ENCODE peak calls at places on chromosomes 16 and 17, in six cellular contexts. One of them, this sample, is unnamed.
A peak's percentile ranks its signal among the peaks of the same experiment; 100 is the strongest.

GRCh38 chr17:2230877-2231276 is 72.7 kb downstream of the SMG6 start:
- DNase-seq in SJCRH30: no peak
- DNase-seq in heart left ventricle: no peak
- DNase-seq in GM23338: no peak
- DNase-seq in mesenchymal stem cell: peak; percentile 79
- DNase-seq in NT2/D1: no peak
- DNase-seq in this sample: no peak

GRCh38 chr17:28916302-28916934 is 13.5 kb upstream of the DHRS13 start:
- DNase-seq in mesenchymal stem cell: peak; percentile 54
- DNase-seq in NT2/D1: no peak
- DNase-seq in GM23338: peak; percentile 71
- DNase-seq in heart left ventricle: no peak
- DNase-seq in SJCRH30: peak; percentile 62
- DNase-seq in this sample: no peak

GRCh38 chr17:1588781-1589585 is 26.4 kb upstream of the PITPNA start:
- DNase-seq in NT2/D1: no peak
- DNase-seq in SJCRH30: no peak
- DNase-seq in heart left ventricle: no peak
- DNase-seq in GM23338: peak; percentile 44
- DNase-seq in mesenchymal stem cell: peak; percentile 34
- DNase-seq in this sample: no peak

GRCh38 chr16:17063156-17063555 is 407.6 kb downstream of the XYLT1 start:
- DNase-seq in heart left ventricle: no peak
- DNase-seq in mesenchymal stem cell: no peak
- DNase-seq in SJCRH30: no peak
- DNase-seq in GM23338: no peak
- DNase-seq in NT2/D1: no peak
- DNase-seq in this sample: no peak

GRCh38 chr16:54239441-54239840 is 47.1 kb downstream of the IRX3 start:
- DNase-seq in heart left ventricle: peak; percentile 71
- DNase-seq in mesenchymal stem cell: no peak
- DNase-seq in SJCRH30: no peak
- DNase-seq in GM23338: no peak
- DNase-seq in NT2/D1: no peak
- DNase-seq in this sample: peak; percentile 37

GRCh38 chr17:77580531-77580930 is 378.0 kb upstream of the TNRC6C start:
- DNase-seq in NT2/D1: no peak
- DNase-seq in mesenchymal stem cell: no peak
- DNase-seq in heart left ventricle: no peak
- DNase-seq in GM23338: no peak
- DNase-seq in SJCRH30: no peak
- DNase-seq in this sample: no peak

GRCh38 chr16:58507963-58508670 is 7.2 kb upstream of the SETD6 start:
- DNase-seq in heart left ventricle: no peak
- DNase-seq in GM23338: no peak
- DNase-seq in NT2/D1: no peak
- DNase-seq in mesenchymal stem cell: no peak
- DNase-seq in SJCRH30: no peak
- DNase-seq in this sample: no peak

GRCh38 chr17:64406321-64407200 is 15.9 kb upstream of the PECAM1 start:
- DNase-seq in mesenchymal stem cell: peak; percentile 35
- DNase-seq in NT2/D1: no peak
- DNase-seq in SJCRH30: no peak
- DNase-seq in heart left ventricle: no peak
- DNase-seq in GM23338: peak; percentile 63
- DNase-seq in this sample: peak; percentile 49

GRCh38 chr16:21962475-21962874 is 9.3 kb downstream of the UQCRC2 start:
- DNase-seq in NT2/D1: no peak
- DNase-seq in heart left ventricle: no peak
- DNase-seq in SJCRH30: no peak
- DNase-seq in mesenchymal stem cell: no peak
- DNase-seq in GM23338: no peak
- DNase-seq in this sample: no peak

GRCh38 chr17:50640701-50641338 is 6.1 kb downstream of the ABCC3 start:
- DNase-seq in heart left ventricle: no peak
- DNase-seq in GM23338: no peak
- DNase-seq in mesenchymal stem cell: peak; percentile 58
- DNase-seq in SJCRH30: peak; percentile 68
- DNase-seq in NT2/D1: no peak
- DNase-seq in this sample: no peak

GRCh38 chr17:77869041-77869595 is 89.4 kb upstream of the TNRC6C start:
- DNase-seq in NT2/D1: no peak
- DNase-seq in mesenchymal stem cell: no peak
- DNase-seq in GM23338: no peak
- DNase-seq in heart left ventricle: peak; percentile 53
- DNase-seq in SJCRH30: no peak
- DNase-seq in this sample: no peak

GRCh38 chr16:19926449-19927390 is 42.1 kb upstream of the GPRC5B start:
- DNase-seq in heart left ventricle: no peak
- DNase-seq in mesenchymal stem cell: peak; percentile 77
- DNase-seq in SJCRH30: no peak
- DNase-seq in NT2/D1: no peak
- DNase-seq in GM23338: no peak
- DNase-seq in this sample: no peak

GRCh38 chr16:19923396-19923795 is 38.7 kb upstream of the GPRC5B start:
- DNase-seq in NT2/D1: no peak
- DNase-seq in heart left ventricle: no peak
- DNase-seq in SJCRH30: no peak
- DNase-seq in mesenchymal stem cell: no peak
- DNase-seq in GM23338: no peak
- DNase-seq in this sample: no peak

GRCh38 chr16:19933740-19934139 is 49.1 kb upstream of the GPRC5B start:
- DNase-seq in heart left ventricle: no peak
- DNase-seq in GM23338: peak; percentile 42
- DNase-seq in SJCRH30: no peak
- DNase-seq in NT2/D1: no peak
- DNase-seq in mesenchymal stem cell: no peak
- DNase-seq in this sample: no peak

GRCh38 chr16:19929062-19929511 is 44.4 kb upstream of the GPRC5B start:
- DNase-seq in NT2/D1: no peak
- DNase-seq in mesenchymal stem cell: no peak
- DNase-seq in SJCRH30: no peak
- DNase-seq in GM23338: no peak
- DNase-seq in heart left ventricle: no peak
- DNase-seq in this sample: no peak
- H3K27me3 ChIP-seq in NT2/D1: no peaks in the 10 kb centered on the region
- H3K27me3 ChIP-seq in mesenchymal stem cell: peaks cover 3% of the 10 kb centered on the region
- H3K27me3 ChIP-seq in SJCRH30: peaks cover 3% of the 10 kb centered on the region
- H3K27me3 ChIP-seq in GM23338: no peaks in the 10 kb centered on the region
- H3K27me3 ChIP-seq in heart left ventricle: no peaks in the 10 kb centered on the region
- H3K27me3 ChIP-seq in this sample: peaks cover 18% of the 10 kb centered on the region

DNA sequence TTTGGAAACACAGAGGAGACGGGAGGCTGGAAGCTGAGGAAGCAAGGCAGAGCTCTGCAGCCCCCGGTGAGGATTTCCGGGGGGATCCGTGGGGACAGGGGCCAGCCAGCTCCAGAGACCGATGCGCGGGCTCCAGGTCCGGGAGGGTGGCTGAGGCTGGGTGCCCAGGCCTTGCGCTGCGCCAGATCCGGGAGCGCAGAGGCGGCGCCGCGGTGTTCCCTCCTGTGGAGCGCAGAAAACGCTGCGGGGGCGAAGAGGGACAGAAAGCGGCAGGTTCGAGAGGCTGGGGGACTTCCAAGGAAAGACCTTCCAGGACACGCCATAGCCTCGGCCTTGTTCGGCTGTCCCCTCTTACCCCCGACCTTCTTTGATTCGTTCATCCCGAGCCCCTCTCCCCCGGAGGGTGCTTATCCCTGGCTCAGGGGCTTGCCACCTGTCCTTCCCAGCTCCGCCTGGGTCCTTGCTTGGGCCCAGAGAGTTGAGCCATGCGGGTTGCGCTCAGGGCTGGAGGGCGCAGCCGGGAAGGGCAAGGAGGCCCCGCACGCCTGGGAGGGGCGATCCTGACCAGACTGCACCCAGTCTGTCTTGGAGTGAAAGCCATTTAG is 697 bp upstream of the SHISA9 start:
- DNase-seq in mesenchymal stem cell: no peak
- DNase-seq in SJCRH30: no peak
- DNase-seq in heart left ventricle: no peak
- DNase-seq in NT2/D1: no peak
- DNase-seq in GM23338: peak; percentile 53
- DNase-seq in this sample: no peak
- H3K27me3 ChIP-seq in mesenchymal stem cell: peaks cover 61% of the 10 kb centered on the region
- H3K27me3 ChIP-seq in SJCRH30: no peaks in the 10 kb centered on the region
- H3K27me3 ChIP-seq in heart left ventricle: peaks cover 69% of the 10 kb centered on the region
- H3K27me3 ChIP-seq in NT2/D1: peaks cover 33% of the 10 kb centered on the region
- H3K27me3 ChIP-seq in GM23338: peaks cover 17% of the 10 kb centered on the region
- H3K27me3 ChIP-seq in this sample: peaks cover 93% of the 10 kb centered on the region

DNA sequence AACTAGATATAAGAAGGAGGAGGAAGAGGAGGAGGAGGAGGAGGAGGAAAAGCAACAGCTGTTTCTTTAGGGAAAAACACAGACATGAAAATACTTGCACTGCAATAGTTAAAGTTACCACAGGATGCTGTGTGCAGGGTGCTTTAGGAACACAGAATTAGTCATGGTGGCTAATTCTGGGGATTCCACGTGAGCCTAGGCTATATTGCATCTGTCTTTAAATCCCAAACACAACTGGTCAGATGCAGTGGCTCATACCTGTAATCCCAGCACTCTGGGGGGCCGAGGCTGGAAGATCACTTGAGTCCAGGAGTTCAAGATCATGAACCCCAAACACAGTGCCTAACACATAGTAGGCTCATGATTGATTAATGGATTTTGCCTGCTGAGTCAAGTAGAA is 155.3 kb upstream of the C16orf82 start:
- DNase-seq in mesenchymal stem cell: no peak
- DNase-seq in NT2/D1: no peak
- DNase-seq in heart left ventricle: no peak
- DNase-seq in GM23338: no peak
- DNase-seq in SJCRH30: peak; percentile 92
- DNase-seq in this sample: no peak
- H3K27me3 ChIP-seq in mesenchymal stem cell: no peaks in the 10 kb centered on the region
- H3K27me3 ChIP-seq in NT2/D1: no peaks in the 10 kb centered on the region
- H3K27me3 ChIP-seq in heart left ventricle: no peaks in the 10 kb centered on the region
- H3K27me3 ChIP-seq in GM23338: no peaks in the 10 kb centered on the region
- H3K27me3 ChIP-seq in SJCRH30: no peaks in the 10 kb centered on the region
- H3K27me3 ChIP-seq in this sample: no peaks in the 10 kb centered on the region

GRCh38 chr17:36946726-36947091 is 2.0 kb upstream of the AATF start:
- DNase-seq in SJCRH30: no peak
- DNase-seq in mesenchymal stem cell: no peak
- DNase-seq in NT2/D1: no peak
- DNase-seq in heart left ventricle: no peak
- DNase-seq in GM23338: peak; percentile 62
- DNase-seq in this sample: no peak

GRCh38 chr17:36948717-36949460 is at the start of gene AATF:
- DNase-seq in GM23338: peak; percentile 98
- DNase-seq in heart left ventricle: peak; percentile 97
- DNase-seq in mesenchymal stem cell: peak; percentile 97
- DNase-seq in NT2/D1: peak; percentile 86
- DNase-seq in SJCRH30: peak; percentile 98
- DNase-seq in this sample: peak; percentile 97

GRCh38 chr17:36949461-36949927 is 740 bp downstream of the AATF start:
- DNase-seq in mesenchymal stem cell: no peak
- DNase-seq in heart left ventricle: no peak
- DNase-seq in SJCRH30: no peak
- DNase-seq in GM23338: no peak
- DNase-seq in NT2/D1: no peak
- DNase-seq in this sample: no peak

GRCh38 chr17:36950027-36950426 is 1.3 kb downstream of the AATF start:
- DNase-seq in GM23338: no peak
- DNase-seq in heart left ventricle: no peak
- DNase-seq in mesenchymal stem cell: no peak
- DNase-seq in SJCRH30: no peak
- DNase-seq in NT2/D1: no peak
- DNase-seq in this sample: no peak

GRCh38 chr17:36947922-36948716 is 635 bp upstream of the AATF start:
- DNase-seq in heart left ventricle: no peak
- DNase-seq in SJCRH30: no peak
- DNase-seq in NT2/D1: no peak
- DNase-seq in GM23338: peak; percentile 63
- DNase-seq in mesenchymal stem cell: no peak
- DNase-seq in this sample: no peak
- H3K27me3 ChIP-seq in heart left ventricle: peaks cover 48% of the 10 kb centered on the region
- H3K27me3 ChIP-seq in SJCRH30: no peaks in the 10 kb centered on the region
- H3K27me3 ChIP-seq in NT2/D1: peaks cover 67% of the 10 kb centered on the region
- H3K27me3 ChIP-seq in GM23338: peaks cover 63% of the 10 kb centered on the region
- H3K27me3 ChIP-seq in mesenchymal stem cell: peaks cover 39% of the 10 kb centered on the region
- H3K27me3 ChIP-seq in this sample: peaks cover 45% of the 10 kb centered on the region

DNA sequence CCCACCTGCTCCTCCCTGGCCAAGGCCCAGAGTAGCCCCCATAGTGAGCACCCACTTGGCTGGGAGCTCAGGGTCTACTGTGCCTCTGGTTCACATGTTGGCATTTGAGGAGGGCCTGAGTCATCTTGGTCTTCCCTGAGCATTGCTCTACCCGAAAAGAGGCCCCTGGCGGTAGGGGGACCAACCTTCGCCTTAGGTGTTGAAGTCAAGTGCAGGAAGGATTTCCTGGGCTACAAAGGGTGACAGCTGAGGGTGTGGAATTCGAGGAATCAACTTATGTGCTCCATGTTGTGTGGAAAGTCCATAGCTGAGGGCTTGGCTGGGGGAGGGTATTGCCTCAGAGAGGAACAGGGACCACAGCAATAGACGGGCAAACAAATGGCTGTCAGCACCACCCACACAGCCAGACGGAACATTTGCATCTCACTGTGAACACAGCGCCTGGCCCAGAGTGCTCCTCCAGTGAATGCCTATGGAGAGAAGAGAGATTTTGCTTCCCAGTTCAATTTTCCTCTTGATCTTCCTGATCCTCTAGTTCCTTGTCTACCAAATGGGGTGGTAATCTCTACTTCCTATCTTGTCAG is 35.6 kb upstream of the NGFR start:
- DNase-seq in NT2/D1: no peak
- DNase-seq in GM23338: peak; percentile 66
- DNase-seq in heart left ventricle: no peak
- DNase-seq in SJCRH30: peak; percentile 28
- DNase-seq in mesenchymal stem cell: no peak
- DNase-seq in this sample: no peak
- H3K27me3 ChIP-seq in NT2/D1: no peaks in the 10 kb centered on the region
- H3K27me3 ChIP-seq in GM23338: no peaks in the 10 kb centered on the region
- H3K27me3 ChIP-seq in heart left ventricle: peaks cover 29% of the 10 kb centered on the region
- H3K27me3 ChIP-seq in SJCRH30: no peaks in the 10 kb centered on the region
- H3K27me3 ChIP-seq in mesenchymal stem cell: peaks cover 94% of the 10 kb centered on the region
- H3K27me3 ChIP-seq in this sample: peaks cover 71% of the 10 kb centered on the region

DNA sequence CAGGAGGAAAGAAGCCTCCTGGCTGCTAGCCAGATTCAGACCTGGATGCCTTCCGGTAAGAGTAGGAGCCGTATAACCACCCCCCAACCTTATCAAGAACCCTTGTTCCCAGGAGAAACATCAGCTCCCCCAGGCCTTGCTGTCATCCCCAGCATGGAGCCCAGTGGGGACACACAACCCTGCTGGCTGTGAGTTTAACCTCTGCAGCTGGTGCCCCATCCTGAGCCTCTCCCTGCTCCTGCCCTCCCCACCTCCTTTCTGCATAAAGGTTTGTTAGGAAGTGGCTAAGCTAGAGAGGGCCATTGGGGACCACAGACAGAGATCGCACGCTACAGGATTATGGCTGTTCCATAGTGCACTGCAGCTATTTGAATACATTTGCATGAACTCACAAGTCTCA is 55.5 kb upstream of the RPL38 start:
- DNase-seq in SJCRH30: no peak
- DNase-seq in GM23338: no peak
- DNase-seq in NT2/D1: no peak
- DNase-seq in heart left ventricle: no peak
- DNase-seq in mesenchymal stem cell: no peak
- DNase-seq in this sample: no peak
- H3K27me3 ChIP-seq in SJCRH30: peaks cover 4% of the 10 kb centered on the region
- H3K27me3 ChIP-seq in GM23338: no peaks in the 10 kb centered on the region
- H3K27me3 ChIP-seq in NT2/D1: no peaks in the 10 kb centered on the region
- H3K27me3 ChIP-seq in heart left ventricle: no peaks in the 10 kb centered on the region
- H3K27me3 ChIP-seq in mesenchymal stem cell: no peaks in the 10 kb centered on the region
- H3K27me3 ChIP-seq in this sample: peaks cover 65% of the 10 kb centered on the region

This sample was measured in heart right ventricle.